ENCODE peak calls at places on chromosome 2, in four cellular contexts. O is IMR-90; W is KBM-7; F is activated CD4-positive, alpha-beta T cell treated with anti-CD3 and anti-CD28 coated beads, Interleukin-2, amount 50 U/mL, for 4 hours. N is an unnamed sample.

GRCh38 chr2:60867848-60868247 is 13.5 kb upstream of the REL start:
- DNase-seq in O (no peak), W (peak), F (no peak), N (no peak)

GRCh38 chr2:46079996-46080560 is 217.1 kb upstream of the EPAS1 start:
- DNase-seq in O (no peak), W (no peak), F (no peak), N (no peak)

GRCh38 chr2:241035818-241036396 is 37.5 kb downstream of the SNED1 start:
- DNase-seq in O (no peak), W (no peak), F (peak), N (no peak)

GRCh38 chr2:36358317-36358659 is 2.7 kb downstream of the CRIM1 start:
- DNase-seq in O (peak), W (no peak), F (no peak), N (no peak)

GRCh38 chr2:219289195-219289536 is 10.0 kb downstream of the DNAJB2 start:
- DNase-seq in O (no peak), W (no peak), F (no peak), N (peak)

GRCh38 chr2:232888839-232889529 is 18.9 kb downstream of the SNORC start:
- DNase-seq in O (no peak), W (no peak), F (no peak), N (peak)

GRCh38 chr2:162926501-162926900 is 87.9 kb upstream of the KCNH7 start:
- DNase-seq in O (no peak), W (no peak), F (no peak), N (no peak)

GRCh38 chr2:60260646-60261296 is 292.7 kb downstream of the BCL11A start:
- DNase-seq in O (no peak), W (no peak), F (no peak), N (no peak)

GRCh38 chr2:55618025-55618648 is 715 bp upstream of the PPP4R3B start:
- DNase-seq in O (peak), W (peak), F (no peak), N (no peak)

GRCh38 chr2:168155680-168156079 is 91.7 kb downstream of the STK39 start:
- DNase-seq in O (peak), W (no peak), F (no peak), N (no peak)

GRCh38 chr2:38095996-38096861 is 20.3 kb upstream of the CYP1B1 start:
- DNase-seq in O (peak), W (peak), F (no peak), N (peak)

GRCh38 chr2:98543842-98544241 is 64.5 kb downstream of the COA5 start:
- DNase-seq in O (no peak), W (no peak), F (no peak), N (no peak)

GRCh38 chr2:174833737-174834136 is 69.5 kb upstream of the CHRNA1 start:
- DNase-seq in O (no peak), W (no peak), F (no peak), N (no peak)

GRCh38 chr2:239326831-239327535 is 73.8 kb downstream of the HDAC4 start:
- DNase-seq in O (peak), W (no peak), F (peak), N (peak)

GRCh38 chr2:219460424-219460926 is 25.8 kb downstream of the SPEG start:
- DNase-seq in O (peak), W (no peak), F (no peak), N (peak)

GRCh38 chr2:179749210-179749609 is 112.2 kb downstream of the ZNF385B start:
- DNase-seq in O (peak), W (no peak), F (no peak), N (no peak)

GRCh38 chr2:96083064-96083889 is 33.1 kb downstream of the ADRA2B start:
- DNase-seq in O (no peak), W (no peak), F (no peak), N (peak)

GRCh38 chr2:172970660-172971059 is 105.0 kb upstream of the MAP3K20 start:
- DNase-seq in O (no peak), W (no peak), F (peak), N (no peak)

GRCh38 chr2:148876589-148877402 is 1.8 kb downstream of the KIF5C start:
- DNase-seq in O (no peak), W (no peak), F (peak), N (no peak)

N was measured in cardiac septum.